ENCODE peak calls at places on chromosomes 12 and 14, in ten cellular contexts. W, I, F, Y, S, P, K, J, Q and M are unnamed samples.

GRCh38 chr12:11609045-11609444 is 40.4 kb upstream of the ETV6 start:
- DNase-seq in W (no peak), I (peak; percentile 67), F (no peak), Y (no peak), S (no peak), P (no peak), K (no peak), J (no peak), Q (no peak), M (no peak)

GRCh38 chr14:92465353-92466067 is 48.1 kb upstream of the RIN3 start:
- DNase-seq in W (no peak), I (peak; percentile 27), F (no peak), Y (no peak), S (no peak), P (no peak), K (no peak), J (no peak), Q (no peak), M (no peak)

GRCh38 chr12:15336772-15337553 is 14.7 kb downstream of the PTPRO start:
- DNase-seq in W (peak; percentile 64), I (no peak), F (peak; percentile 81), Y (peak; percentile 60), S (peak; percentile 11), P (no peak), K (no peak), J (no peak), Q (peak; percentile 32), M (peak; percentile 33)

GRCh38 chr14:69312608-69313007 is 52.6 kb downstream of the GALNT16 start:
- DNase-seq in W (peak; percentile 0), I (peak; percentile 12), F (no peak), Y (no peak), S (no peak), P (no peak), K (no peak), J (no peak), Q (no peak), M (no peak)

GRCh38 chr12:113163030-113163360 is 13.5 kb downstream of the CFAP73 start:
- DNase-seq in W (no peak), I (no peak), F (no peak), Y (no peak), S (no peak), P (no peak), K (no peak), J (no peak), Q (no peak), M (no peak)

GRCh38 chr14:90678846-90679362 is 137.3 kb downstream of the TTC7B start:
- DNase-seq in W (no peak), I (no peak), F (no peak), Y (no peak), S (no peak), P (no peak), K (no peak), J (no peak), Q (no peak), M (no peak)

GRCh38 chr14:69008411-69008810 is 29.3 kb upstream of the ACTN1 start:
- DNase-seq in W (peak; percentile 25), I (no peak), F (no peak), Y (peak; percentile 77), S (no peak), P (no peak), K (no peak), J (no peak), Q (no peak), M (no peak)

GRCh38 chr14:99774526-99775307 is 18.5 kb upstream of the EML1 start:
- DNase-seq in W (peak; percentile 44), I (no peak), F (no peak), Y (peak; percentile 46), S (no peak), P (no peak), K (no peak), J (no peak), Q (no peak), M (peak; percentile 40)

GRCh38 chr14:22563987-22564386 is 25.0 kb downstream of the DAD1 start:
- DNase-seq in W (no peak), I (no peak), F (no peak), Y (no peak), S (no peak), P (peak; percentile 54), K (no peak), J (no peak), Q (no peak), M (no peak)

GRCh38 chr12:40300490-40300889 is 75.7 kb downstream of the LRRK2 start:
- DNase-seq in W (no peak), I (no peak), F (no peak), Y (peak; percentile 1), S (no peak), P (no peak), K (no peak), J (no peak), Q (no peak), M (no peak)

GRCh38 chr14:92425101-92425500 is 88.5 kb upstream of the RIN3 start:
- DNase-seq in W (no peak), I (no peak), F (peak; percentile 25), Y (peak; percentile 42), S (peak; percentile 40), P (no peak), K (no peak), J (no peak), Q (no peak), M (no peak)

GRCh38 chr12:15563683-15564082 is 225.5 kb downstream of the EPS8 start:
- DNase-seq in W (peak; percentile 48), I (no peak), F (no peak), Y (peak; percentile 87), S (no peak), P (no peak), K (no peak), J (no peak), Q (no peak), M (peak; percentile 45)